ENCODE peak calls at places on chromosome 13, in seven cellular contexts. P is A549, K is glutamatergic neuron, W is spleen, M is heart right ventricle, D is SK-N-SH, S is AG09319. C is an unnamed sample.

GRCh38 chr13:27601771-27602170 is 18.6 kb downstream of the LNX2 start:
- DNase-seq in P (no peak), K (no peak), W (no peak), M (no peak), D (no peak), S (no peak), C (no peak)

GRCh38 chr13:94674609-94675348 is 37.6 kb downstream of the SOX21 start:
- DNase-seq in P (peak), K (peak), W (no peak), M (peak), D (peak), S (peak), C (peak)

GRCh38 chr13:36445278-36445677 is 13.0 kb downstream of the CCNA1 start:
- DNase-seq in P (no peak), K (no peak), W (no peak), M (no peak), D (no peak), S (no peak), C (no peak)

GRCh38 chr13:50476579-50476978 is 366.9 kb downstream of the DLEU7 start:
- DNase-seq in P (no peak), K (no peak), W (no peak), M (no peak), D (no peak), S (no peak), C (no peak)

GRCh38 chr13:51518847-51519246 is 65.4 kb upstream of the WDFY2 start:
- DNase-seq in P (no peak), K (no peak), W (no peak), M (no peak), D (no peak), S (no peak), C (peak)

GRCh38 chr13:41835871-41836270 is 125.0 kb downstream of the VWA8 start:
- DNase-seq in P (no peak), K (no peak), W (no peak), M (no peak), D (peak), S (peak), C (peak)

GRCh38 chr13:67620665-67621064 is 390.5 kb upstream of the PCDH9 start:
- DNase-seq in P (no peak), K (no peak), W (no peak), M (no peak), D (no peak), S (no peak), C (peak)

GRCh38 chr13:25886438-25887214 is 165.2 kb downstream of the SHISA2 start:
- DNase-seq in P (no peak), K (no peak), W (no peak), M (no peak), D (no peak), S (peak), C (peak)

GRCh38 chr13:98779695-98780094 is 27.2 kb upstream of the SLC15A1 start:
- DNase-seq in P (no peak), K (no peak), W (no peak), M (no peak), D (no peak), S (no peak), C (no peak)

GRCh38 chr13:55199132-55199531 is 1941.6 kb upstream of the PRR20A start:
- DNase-seq in P (peak), K (peak), W (no peak), M (no peak), D (no peak), S (no peak), C (no peak)

GRCh38 chr13:94335786-94336357 is 143.6 kb downstream of the DCT start:
- DNase-seq in P (no peak), K (no peak), W (no peak), M (no peak), D (no peak), S (no peak), C (no peak)

GRCh38 chr13:20182231-20182846 is 10.4 kb downstream of the GJB2 start:
- DNase-seq in P (peak), K (no peak), W (no peak), M (no peak), D (peak), S (no peak), C (peak)

GRCh38 chr13:61414136-61414535 is 1.5 kb downstream of the PCDH20 start:
- DNase-seq in P (no peak), K (no peak), W (no peak), M (no peak), D (peak), S (no peak), C (no peak)

GRCh38 chr13:38998739-38999138 is 8.1 kb upstream of the STOML3 start:
- DNase-seq in P (no peak), K (no peak), W (no peak), M (no peak), D (no peak), S (no peak), C (no peak)

GRCh38 chr13:67772807-67773453 is 542.8 kb upstream of the PCDH9 start:
- DNase-seq in P (no peak), K (no peak), W (peak), M (no peak), D (no peak), S (no peak), C (no peak)

GRCh38 chr13:44014501-44014900 is 134.8 kb downstream of the LACC1 start:
- DNase-seq in P (no peak), K (no peak), W (no peak), M (no peak), D (no peak), S (no peak), C (no peak)

GRCh38 chr13:111092685-111093084 is 22.4 kb upstream of the ARHGEF7 start:
- DNase-seq in P (no peak), K (no peak), W (no peak), M (no peak), D (no peak), S (no peak), C (no peak)

GRCh38 chr13:65926750-65927171 is 1303.4 kb downstream of the PCDH9 start:
- DNase-seq in P (peak), K (peak), W (no peak), M (peak), D (no peak), S (no peak), C (no peak)

GRCh38 chr13:24183741-24184182 is 23.2 kb downstream of the SPATA13 start:
- DNase-seq in P (no peak), K (no peak), W (no peak), M (no peak), D (no peak), S (no peak), C (no peak)

GRCh38 chr13:40401911-40402776 is 264.3 kb downstream of the FOXO1 start:
- DNase-seq in P (peak), K (no peak), W (peak), M (peak), D (no peak), S (peak), C (peak)

GRCh38 chr13:41917641-41918040 is 43.3 kb downstream of the VWA8 start:
- DNase-seq in P (no peak), K (no peak), W (no peak), M (no peak), D (no peak), S (peak), C (peak)

DNA sequence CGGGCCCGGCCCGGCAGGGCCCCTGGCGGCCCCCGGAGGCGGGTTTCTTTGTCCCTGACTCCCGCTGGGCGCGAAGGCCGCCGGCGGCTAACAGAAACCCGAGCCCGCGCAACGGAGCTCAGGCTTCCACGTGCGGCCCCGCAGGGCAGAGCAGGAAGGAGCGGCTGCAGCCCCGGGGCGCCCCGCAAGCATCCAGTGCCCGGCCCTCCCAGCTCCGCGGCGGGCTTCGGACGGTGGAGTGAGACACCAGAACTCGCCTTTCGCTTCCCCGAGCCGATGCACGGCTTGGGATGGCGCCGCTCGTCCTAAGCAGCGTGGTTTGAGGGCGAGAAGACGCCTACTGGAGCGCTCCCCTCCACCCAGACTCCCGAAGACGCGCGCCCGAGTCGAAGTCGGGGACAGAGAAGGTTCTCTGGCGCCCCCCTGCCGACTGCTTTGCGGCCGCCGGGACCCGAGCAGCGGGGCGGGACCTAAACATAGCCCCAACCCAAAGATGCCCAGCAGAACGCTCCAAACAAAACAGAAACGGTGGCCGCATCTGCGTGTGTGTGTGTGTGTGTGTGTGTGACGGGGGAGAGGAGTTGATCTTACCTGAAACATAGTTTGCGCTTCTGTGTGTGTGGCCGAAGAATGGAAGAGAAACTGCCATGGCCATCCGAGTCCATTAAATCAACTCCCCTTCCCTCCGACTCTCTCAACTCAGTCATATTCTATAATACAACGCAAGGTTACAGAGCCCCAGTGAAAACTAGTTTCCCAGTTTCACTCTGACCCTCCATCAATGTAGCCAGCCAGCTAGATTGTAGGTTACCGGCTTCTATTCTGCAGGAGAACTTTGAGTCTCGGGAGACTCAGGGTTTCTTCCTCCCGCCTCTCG is 629 bp upstream of the FGF9 start:
- DNase-seq in P (peak), K (peak), W (peak), M (peak), D (peak), S (no peak), C (peak)
- TF ChIP-seq CTCF in P (no peak), K (no peak), W (no peak), M (no peak), D (peak), S (peak), C (no peak)

GRCh38 chr13:92716749-92717148 is 509.9 kb upstream of the GPC6 start:
- DNase-seq in P (no peak), K (no peak), W (no peak), M (no peak), D (no peak), S (no peak), C (peak)
- TF ChIP-seq CTCF in P (no peak), K (no peak), W (peak), M (no peak), D (peak), S (peak), C (peak)

GRCh38 chr13:48976677-48977625 is 1.2 kb downstream of the FNDC3A start:
- DNase-seq in P (peak), K (no peak), W (no peak), M (no peak), D (no peak), S (no peak), C (peak)

GRCh38 chr13:48973845-48974431 is 1.8 kb upstream of the FNDC3A start:
- DNase-seq in P (no peak), K (no peak), W (no peak), M (no peak), D (no peak), S (no peak), C (no peak)

GRCh38 chr13:48977973-48978372 is 2.3 kb downstream of the FNDC3A start:
- DNase-seq in P (no peak), K (no peak), W (no peak), M (no peak), D (no peak), S (no peak), C (peak)

GRCh38 chr13:48975926-48976676 is 389 bp downstream of the FNDC3A start:
- DNase-seq in P (peak), K (peak), W (peak), M (peak), D (peak), S (peak), C (peak)

GRCh38 chr13:48975101-48975925 is at the start of gene FNDC3A:
- DNase-seq in P (peak), K (peak), W (peak), M (peak), D (peak), S (peak), C (peak)
- TF ChIP-seq CTCF in P (no peak), K (no peak), W (no peak), M (no peak), D (peak), S (no peak), C (peak)

GRCh38 chr13:75541961-75542360 is 4.3 kb upstream of the COMMD6 start:
- DNase-seq in P (no peak), K (no peak), W (no peak), M (no peak), D (no peak), S (no peak), C (no peak)

GRCh38 chr13:75541287-75541686 is 3.6 kb upstream of the COMMD6 start:
- DNase-seq in P (no peak), K (no peak), W (no peak), M (no peak), D (no peak), S (no peak), C (no peak)

GRCh38 chr13:75533866-75534265 is 3.8 kb downstream of the COMMD6 start:
- DNase-seq in P (no peak), K (no peak), W (no peak), M (no peak), D (no peak), S (no peak), C (no peak)

DNA sequence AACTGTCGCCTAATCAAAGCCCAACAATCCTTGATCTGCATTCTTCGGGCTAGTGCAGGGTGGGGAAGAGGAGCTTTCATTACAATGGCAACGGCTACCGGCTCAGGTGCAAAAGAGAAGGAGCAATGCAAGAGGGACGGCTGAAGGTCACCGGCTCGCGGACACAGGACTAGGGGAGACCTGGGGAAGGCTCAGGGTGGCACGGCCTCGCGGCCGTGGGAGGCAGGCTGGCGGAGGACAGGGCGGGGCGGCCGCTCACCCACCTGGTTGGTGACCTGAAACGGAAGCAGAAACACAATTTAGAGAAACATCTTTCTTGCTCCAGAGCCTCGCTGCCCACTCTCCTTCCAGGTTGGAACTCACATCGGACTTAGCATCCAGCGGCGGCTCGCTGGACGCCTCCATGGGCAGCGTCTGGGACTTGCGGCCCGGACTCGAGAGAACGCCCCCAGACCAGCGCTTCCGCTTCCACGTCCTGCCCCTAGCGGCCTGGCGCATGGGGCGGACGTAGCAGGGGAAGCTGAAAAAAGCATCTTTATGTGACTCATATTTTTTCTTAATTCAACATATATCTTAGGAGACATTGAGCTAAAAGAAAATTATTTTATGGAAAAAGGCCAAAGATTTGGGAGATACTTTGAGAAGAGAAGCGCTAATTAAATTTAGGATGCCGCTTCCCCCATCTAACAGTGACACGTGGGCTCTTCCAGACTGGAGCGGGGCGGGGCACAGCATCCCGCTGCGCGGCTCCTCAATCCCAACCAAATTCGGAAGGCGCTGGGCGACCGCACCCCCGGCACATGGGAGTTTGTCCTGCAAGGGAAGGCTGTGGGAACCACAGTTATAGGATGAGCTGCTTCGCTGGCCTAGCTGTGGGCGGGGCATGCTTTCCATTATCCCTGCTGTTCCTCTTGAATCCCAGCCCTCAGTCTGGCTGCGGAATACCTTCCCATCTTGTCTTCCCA is at the start of gene COMMD6:
- DNase-seq in P (peak), K (peak), W (peak), M (peak), D (peak), S (peak), C (peak)
- TF ChIP-seq CTCF in P (no peak), K (peak), W (peak), M (peak), D (no peak), S (peak), C (peak)

DNA sequence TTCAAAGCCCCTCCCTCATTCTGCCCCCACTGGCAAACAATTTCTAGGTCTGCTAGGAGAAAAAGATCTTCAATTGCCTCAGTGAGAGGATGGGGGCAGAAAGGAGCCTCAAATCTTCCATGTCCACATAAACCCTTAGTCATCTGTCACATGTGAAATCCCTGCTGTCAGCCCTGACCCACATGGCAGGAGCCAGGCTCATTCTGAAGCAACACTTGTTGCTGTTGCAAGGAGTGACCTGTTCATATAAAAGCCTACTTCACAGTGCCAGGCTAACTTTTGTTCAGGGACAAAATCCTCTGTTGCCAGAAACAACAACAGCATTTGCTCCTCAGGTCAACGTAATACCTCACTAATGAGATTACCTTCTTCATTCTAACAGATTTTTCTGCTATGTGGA is 70.5 kb downstream of the IRS2 start:
- DNase-seq in P (peak), K (no peak), W (no peak), M (no peak), D (no peak), S (no peak), C (peak)
- TF ChIP-seq CTCF in P (no peak), K (no peak), W (no peak), M (no peak), D (no peak), S (no peak), C (peak)

GRCh38 chr13:30111810-30112209 is 195.5 kb downstream of the KATNAL1 start:
- DNase-seq in P (peak), K (no peak), W (no peak), M (no peak), D (no peak), S (no peak), C (no peak)
- TF ChIP-seq CTCF in P (no peak), K (no peak), W (no peak), M (no peak), D (peak), S (peak), C (peak)

DNA sequence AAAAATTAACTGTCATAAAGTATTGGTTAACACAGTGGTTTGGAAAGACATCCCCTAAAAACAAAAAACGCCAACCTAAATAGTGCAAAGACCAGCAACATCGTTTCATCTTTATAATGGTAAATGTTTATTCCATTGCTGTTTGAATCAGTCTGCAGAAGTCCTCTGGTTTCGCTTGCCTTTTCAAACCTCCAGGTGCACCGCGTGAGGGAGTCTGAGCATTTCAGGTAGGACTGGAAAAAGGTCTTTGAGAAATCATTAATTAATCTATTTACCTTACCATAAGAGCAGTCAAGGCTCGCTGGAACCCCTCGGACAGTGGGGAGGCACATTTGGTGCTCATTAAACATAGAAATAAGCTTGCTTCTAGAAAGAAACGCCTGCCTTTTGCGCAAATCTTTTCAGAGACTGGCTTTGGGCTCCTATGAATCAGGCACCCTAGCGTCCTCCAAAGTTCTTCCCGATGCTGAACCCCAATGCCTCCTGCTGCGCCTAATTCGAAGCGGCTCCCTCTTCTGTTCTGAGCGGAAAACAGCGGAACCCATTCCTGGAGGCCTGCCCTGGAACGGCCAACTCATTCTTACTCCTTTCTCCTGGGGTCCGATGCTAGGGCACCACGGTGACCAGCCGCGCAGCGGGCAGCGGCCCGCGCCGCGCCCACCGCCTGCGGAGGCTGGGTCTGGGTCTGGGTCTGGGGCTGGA is 942 bp upstream of the MTUS2 start:
- DNase-seq in P (peak), K (no peak), W (no peak), M (no peak), D (no peak), S (no peak), C (peak)
- TF ChIP-seq CTCF in P (no peak), K (no peak), W (no peak), M (no peak), D (no peak), S (peak), C (peak)

GRCh38 chr13:99956473-99957349 is 14.9 kb downstream of the ZIC5 start:
- DNase-seq in P (no peak), K (no peak), W (no peak), M (no peak), D (peak), S (no peak), C (no peak)
- TF ChIP-seq CTCF in P (no peak), K (no peak), W (no peak), M (no peak), D (no peak), S (no peak), C (no peak)